ENCODE peak calls at places on chromosomes 4 and X, in five cellular contexts. Q, W, I, Z and O are unnamed samples.

GRCh38 chrX:16836371-16836770 is 33.8 kb downstream of the RBBP7 start:
- DNase-seq in Q (no peak), W (no peak), I (peak), Z (peak), O (no peak)

GRCh38 chrX:53086464-53086863 is 4.3 kb downstream of the TSPYL2 start:
- DNase-seq in Q (no peak), W (peak), I (no peak), Z (no peak), O (no peak)

GRCh38 chr4:68337522-68337921 is 12.4 kb downstream of the YTHDC1 start:
- DNase-seq in Q (no peak), W (no peak), I (no peak), Z (no peak), O (no peak)

GRCh38 chrX:129360175-129360574 is 163.1 kb downstream of the SMARCA1 start:
- DNase-seq in Q (no peak), W (no peak), I (peak), Z (no peak), O (no peak)

GRCh38 chr4:128725405-128725804 is 84.1 kb upstream of the JADE1 start:
- DNase-seq in Q (no peak), W (no peak), I (no peak), Z (no peak), O (no peak)

GRCh38 chr4:145132521-145133098 is 34.5 kb downstream of the ABCE1 start:
- DNase-seq in Q (peak), W (no peak), I (no peak), Z (no peak), O (no peak)

GRCh38 chrX:129996120-129996519 is 13.7 kb downstream of the BCORL1 start:
- DNase-seq in Q (no peak), W (no peak), I (no peak), Z (no peak), O (no peak)

GRCh38 chr4:3676196-3676595 is 90.0 kb upstream of the ADRA2C start:
- DNase-seq in Q (no peak), W (no peak), I (no peak), Z (no peak), O (no peak)

GRCh38 chr4:171983935-171984805 is 171.0 kb downstream of the GALNTL6 start:
- DNase-seq in Q (no peak), W (no peak), I (no peak), Z (no peak), O (no peak)

GRCh38 chr4:23333946-23334878 is 555.6 kb downstream of the PPARGC1A start:
- DNase-seq in Q (no peak), W (no peak), I (peak), Z (no peak), O (no peak)
- TF ChIP-seq CTCF in Q (no peak), W (no peak), I (peak), Z (no peak), O (peak)

GRCh38 chr4:182448281-182449151 is 205.3 kb downstream of the TENM3 start:
- DNase-seq in Q (no peak), W (peak), I (peak), Z (no peak), O (peak)
- TF ChIP-seq CTCF in Q (no peak), W (no peak), I (no peak), Z (no peak), O (peak)

GRCh38 chrX:44101300-44101699 is 128.1 kb upstream of the NDP start:
- DNase-seq in Q (no peak), W (no peak), I (no peak), Z (no peak), O (no peak)

GRCh38 chrX:44106864-44107263 is 133.7 kb upstream of the NDP start:
- DNase-seq in Q (no peak), W (no peak), I (no peak), Z (no peak), O (no peak)

GRCh38 chrX:44105228-44105913 is 132.2 kb upstream of the NDP start:
- DNase-seq in Q (no peak), W (no peak), I (peak), Z (no peak), O (no peak)

GRCh38 chrX:44104699-44105098 is 131.5 kb upstream of the NDP start:
- DNase-seq in Q (no peak), W (no peak), I (no peak), Z (no peak), O (no peak)
- TF ChIP-seq CTCF in Q (no peak), W (no peak), I (no peak), Z (no peak), O (no peak)

GRCh38 chrX:93585661-93586060 is 87.7 kb downstream of the NAP1L3 start:
- DNase-seq in Q (no peak), W (no peak), I (no peak), Z (no peak), O (no peak)

GRCh38 chrX:93594780-93595179 is 78.6 kb downstream of the NAP1L3 start:
- DNase-seq in Q (no peak), W (no peak), I (no peak), Z (no peak), O (no peak)

GRCh38 chrX:93591398-93591797 is 82.0 kb downstream of the NAP1L3 start:
- DNase-seq in Q (no peak), W (no peak), I (no peak), Z (no peak), O (no peak)
- TF ChIP-seq CTCF in Q (no peak), W (no peak), I (peak), Z (no peak), O (peak)

GRCh38 chrX:49165901-49166881 is 3.6 kb downstream of the MAGIX start:
- DNase-seq in Q (no peak), W (peak), I (peak), Z (peak), O (no peak)
- TF ChIP-seq CTCF in Q (peak), W (no peak), I (peak), Z (peak), O (peak)

GRCh38 chrX:70426286-70427278 is 3.5 kb downstream of the GDPD2 start:
- DNase-seq in Q (no peak), W (no peak), I (no peak), Z (no peak), O (no peak)

GRCh38 chrX:70421618-70422017 is 1.5 kb upstream of the GDPD2 start:
- DNase-seq in Q (no peak), W (no peak), I (peak), Z (no peak), O (no peak)

GRCh38 chrX:70424801-70425200 is 1.7 kb downstream of the GDPD2 start:
- DNase-seq in Q (no peak), W (no peak), I (no peak), Z (no peak), O (no peak)

GRCh38 chrX:70423937-70424336 is 823 bp downstream of the GDPD2 start:
- DNase-seq in Q (no peak), W (no peak), I (no peak), Z (no peak), O (no peak)

DNA sequence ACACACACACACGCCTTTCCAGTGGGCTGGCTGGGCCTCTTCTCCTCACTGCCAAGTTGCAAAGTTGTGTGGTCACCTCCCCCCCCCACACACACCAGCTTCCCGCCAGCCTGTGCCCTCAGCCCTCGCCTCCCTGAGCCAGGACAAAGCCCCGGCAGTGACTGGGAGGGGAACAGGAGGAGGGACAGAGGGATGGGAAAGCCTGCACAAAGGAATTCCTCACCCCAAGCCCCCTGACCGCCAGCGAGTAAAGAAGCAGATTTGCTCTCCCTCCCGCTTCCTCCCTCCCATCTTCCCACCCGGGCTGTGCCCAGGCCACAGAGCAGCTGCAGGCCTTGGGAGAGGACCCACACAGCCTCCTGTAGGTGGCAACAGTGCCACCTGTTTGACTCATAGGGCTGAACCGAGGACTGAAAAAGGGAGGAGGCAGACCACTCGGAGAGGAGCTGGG is at the start of gene GDPD2:
- DNase-seq in Q (no peak), W (no peak), I (peak), Z (no peak), O (no peak)
- TF ChIP-seq CTCF in Q (no peak), W (no peak), I (peak), Z (no peak), O (peak)